ENCODE peak calls at places on chromosome 14, in six cellular contexts. One of them, this sample, is unnamed.

GRCh38 chr14:22478670-22479069 is 110.4 kb downstream of the DAD1 start:
- DNase-seq in Right ventricle myocardium superior: no peak
- DNase-seq in stimulated activated CD4-positive, alpha-beta T cell treated with anti-CD3 and anti-CD28 coated beads, Interleukin-15, amount 100 ng/mL, for 1 hour: no peak
- DNase-seq in AG10803: no peak
- DNase-seq in mucosa of descending colon: no peak
- DNase-seq in brain microvascular endothelial cell: no peak
- DNase-seq in this sample: no peak

GRCh38 chr14:81849714-81850113 is 316.1 kb upstream of the SEL1L start:
- DNase-seq in Right ventricle myocardium superior: no peak
- DNase-seq in stimulated activated CD4-positive, alpha-beta T cell treated with anti-CD3 and anti-CD28 coated beads, Interleukin-15, amount 100 ng/mL, for 1 hour: no peak
- DNase-seq in AG10803: no peak
- DNase-seq in mucosa of descending colon: no peak
- DNase-seq in brain microvascular endothelial cell: no peak
- DNase-seq in this sample: no peak

GRCh38 chr14:80584638-80585505 is 356.7 kb downstream of the CEP128 start:
- DNase-seq in Right ventricle myocardium superior: no peak
- DNase-seq in stimulated activated CD4-positive, alpha-beta T cell treated with anti-CD3 and anti-CD28 coated beads, Interleukin-15, amount 100 ng/mL, for 1 hour: no peak
- DNase-seq in AG10803: no peak
- DNase-seq in mucosa of descending colon: no peak
- DNase-seq in brain microvascular endothelial cell: no peak
- DNase-seq in this sample: peak; percentile 13

GRCh38 chr14:68685419-68686211 is 107.3 kb downstream of the ZFP36L1 start:
- DNase-seq in Right ventricle myocardium superior: no peak
- DNase-seq in stimulated activated CD4-positive, alpha-beta T cell treated with anti-CD3 and anti-CD28 coated beads, Interleukin-15, amount 100 ng/mL, for 1 hour: peak; percentile 62
- DNase-seq in AG10803: peak; percentile 67
- DNase-seq in mucosa of descending colon: peak; percentile 80
- DNase-seq in brain microvascular endothelial cell: peak; percentile 63
- DNase-seq in this sample: peak; percentile 73

GRCh38 chr14:91261115-91261514 is 16.6 kb upstream of the GPR68 start:
- DNase-seq in Right ventricle myocardium superior: no peak
- DNase-seq in stimulated activated CD4-positive, alpha-beta T cell treated with anti-CD3 and anti-CD28 coated beads, Interleukin-15, amount 100 ng/mL, for 1 hour: no peak
- DNase-seq in AG10803: no peak
- DNase-seq in mucosa of descending colon: no peak
- DNase-seq in brain microvascular endothelial cell: no peak
- DNase-seq in this sample: no peak

GRCh38 chr14:26414103-26414502 is 183.7 kb downstream of the NOVA1 start:
- DNase-seq in Right ventricle myocardium superior: no peak
- DNase-seq in stimulated activated CD4-positive, alpha-beta T cell treated with anti-CD3 and anti-CD28 coated beads, Interleukin-15, amount 100 ng/mL, for 1 hour: no peak
- DNase-seq in AG10803: no peak
- DNase-seq in mucosa of descending colon: no peak
- DNase-seq in brain microvascular endothelial cell: no peak
- DNase-seq in this sample: no peak

GRCh38 chr14:104970231-104971068 is 7.7 kb downstream of the AHNAK2 start:
- DNase-seq in Right ventricle myocardium superior: peak; percentile 78
- DNase-seq in stimulated activated CD4-positive, alpha-beta T cell treated with anti-CD3 and anti-CD28 coated beads, Interleukin-15, amount 100 ng/mL, for 1 hour: no peak
- DNase-seq in AG10803: peak; percentile 92
- DNase-seq in mucosa of descending colon: peak; percentile 85
- DNase-seq in brain microvascular endothelial cell: peak; percentile 85
- DNase-seq in this sample: peak; percentile 92

GRCh38 chr14:69672372-69672771 is 61.0 kb downstream of the SUSD6 start:
- DNase-seq in Right ventricle myocardium superior: no peak
- DNase-seq in stimulated activated CD4-positive, alpha-beta T cell treated with anti-CD3 and anti-CD28 coated beads, Interleukin-15, amount 100 ng/mL, for 1 hour: no peak
- DNase-seq in AG10803: no peak
- DNase-seq in mucosa of descending colon: no peak
- DNase-seq in brain microvascular endothelial cell: no peak
- DNase-seq in this sample: no peak

GRCh38 chr14:68506645-68507405 is 286.0 kb downstream of the ZFP36L1 start:
- DNase-seq in Right ventricle myocardium superior: no peak
- DNase-seq in stimulated activated CD4-positive, alpha-beta T cell treated with anti-CD3 and anti-CD28 coated beads, Interleukin-15, amount 100 ng/mL, for 1 hour: no peak
- DNase-seq in AG10803: no peak
- DNase-seq in mucosa of descending colon: no peak
- DNase-seq in brain microvascular endothelial cell: no peak
- DNase-seq in this sample: no peak

GRCh38 chr14:102375126-102375525 is 12.4 kb downstream of the TECPR2 start:
- DNase-seq in Right ventricle myocardium superior: no peak
- DNase-seq in stimulated activated CD4-positive, alpha-beta T cell treated with anti-CD3 and anti-CD28 coated beads, Interleukin-15, amount 100 ng/mL, for 1 hour: no peak
- DNase-seq in AG10803: no peak
- DNase-seq in mucosa of descending colon: no peak
- DNase-seq in brain microvascular endothelial cell: no peak
- DNase-seq in this sample: no peak

GRCh38 chr14:69464829-69465228 is 19.7 kb upstream of the PLEKHD1 start:
- DNase-seq in Right ventricle myocardium superior: no peak
- DNase-seq in stimulated activated CD4-positive, alpha-beta T cell treated with anti-CD3 and anti-CD28 coated beads, Interleukin-15, amount 100 ng/mL, for 1 hour: no peak
- DNase-seq in AG10803: peak; percentile 15
- DNase-seq in mucosa of descending colon: no peak
- DNase-seq in brain microvascular endothelial cell: peak; percentile 87
- DNase-seq in this sample: peak; percentile 92

GRCh38 chr14:94921870-94922585 is 152.1 kb upstream of the GSC start:
- DNase-seq in Right ventricle myocardium superior: no peak
- DNase-seq in stimulated activated CD4-positive, alpha-beta T cell treated with anti-CD3 and anti-CD28 coated beads, Interleukin-15, amount 100 ng/mL, for 1 hour: no peak
- DNase-seq in AG10803: peak; percentile 81
- DNase-seq in mucosa of descending colon: no peak
- DNase-seq in brain microvascular endothelial cell: no peak
- DNase-seq in this sample: peak; percentile 13

GRCh38 chr14:99517046-99517642 is 35.9 kb downstream of the CCNK start:
- DNase-seq in Right ventricle myocardium superior: no peak
- DNase-seq in stimulated activated CD4-positive, alpha-beta T cell treated with anti-CD3 and anti-CD28 coated beads, Interleukin-15, amount 100 ng/mL, for 1 hour: no peak
- DNase-seq in AG10803: no peak
- DNase-seq in mucosa of descending colon: no peak
- DNase-seq in brain microvascular endothelial cell: no peak
- DNase-seq in this sample: no peak

This sample was measured in EH.